ENCODE peak calls at places on chromosomes 3 and 15, in ten cellular contexts. V is heart right ventricle; U is DND-41; B is AG10803; C is A673; S is CD8-positive, alpha-beta T cell; J is fibroblast of lung; F is BE2C; D is cardiac muscle cell; A is activated B cell treated with CpG ODN at 0.5 μM for 24 hours. W is an unnamed sample.

GRCh38 chr15:58425185-58425584 is 6.6 kb upstream of the LIPC start:
- DNase-seq in C (no peak), U (no peak), D (no peak), J (no peak), F (no peak), A (no peak), B (no peak), V (no peak), S (no peak), W (no peak)

GRCh38 chr3:117439812-117440211 is 730.2 kb downstream of the TUSC7 start:
- DNase-seq in U (no peak), B (peak; percentile 16), C (peak; percentile 58), S (no peak), D (peak; percentile 48), F (peak; percentile 52), J (peak; percentile 53), A (no peak), V (no peak), W (no peak)

GRCh38 chr3:43345877-43346276 is 59.5 kb downstream of the SNRK start:
- DNase-seq in V (no peak), U (peak; percentile 20), A (no peak), F (no peak), S (no peak), J (no peak), D (peak; percentile 14), B (peak; percentile 47), C (no peak), W (no peak)

GRCh38 chr15:85047271-85047948 is 65.8 kb downstream of the PDE8A start:
- DNase-seq in U (no peak), J (peak; percentile 97), B (peak; percentile 83), F (no peak), V (peak; percentile 85), D (peak; percentile 96), S (no peak), C (peak; percentile 81), A (no peak), W (no peak)

GRCh38 chr3:108590443-108590842 is 921 bp downstream of the DZIP3 start:
- DNase-seq in S (no peak), D (no peak), B (no peak), J (no peak), F (no peak), U (peak; percentile 18), A (no peak), C (peak; percentile 47), V (no peak), W (no peak)

GRCh38 chr15:94247789-94248638 is 16.7 kb downstream of the MCTP2 start:
- DNase-seq in U (no peak), C (no peak), A (no peak), F (no peak), S (no peak), D (no peak), J (no peak), B (no peak), V (no peak), W (no peak)

GRCh38 chr3:150309557-150309956 is 98.5 kb upstream of the TSC22D2 start:
- DNase-seq in C (peak; percentile 6), A (no peak), F (no peak), S (no peak), D (peak; percentile 57), V (no peak), B (peak; percentile 89), U (no peak), J (peak; percentile 58), W (no peak)

GRCh38 chr15:37034835-37035234 is 65.5 kb downstream of the MEIS2 start:
- DNase-seq in U (no peak), V (no peak), J (no peak), A (no peak), S (no peak), C (no peak), D (no peak), B (no peak), F (no peak), W (no peak)

GRCh38 chr3:133749427-133750200 is 3.4 kb downstream of the TF start:
- DNase-seq in D (no peak), A (no peak), B (no peak), C (no peak), S (no peak), F (no peak), J (no peak), V (no peak), U (no peak), W (no peak)

GRCh38 chr3:11154953-11155325 is 646 bp downstream of the HRH1 start:
- DNase-seq in D (peak; percentile 27), U (no peak), C (peak; percentile 38), A (no peak), S (no peak), J (no peak), F (no peak), B (no peak), V (no peak), W (no peak)

GRCh38 chr3:11154036-11154952 is at the start of gene HRH1:
- DNase-seq in J (no peak), U (no peak), D (peak; percentile 22), S (no peak), F (no peak), B (no peak), C (peak; percentile 30), V (peak; percentile 24), A (no peak), W (no peak)

GRCh38 chr3:11157406-11157805 is 3.1 kb downstream of the HRH1 start:
- DNase-seq in J (no peak), A (no peak), V (no peak), F (no peak), D (no peak), U (no peak), S (no peak), B (no peak), C (no peak), W (no peak)

GRCh38 chr3:11156026-11156410 is 1.7 kb downstream of the HRH1 start:
- DNase-seq in S (no peak), F (no peak), J (no peak), B (no peak), V (no peak), A (no peak), C (no peak), U (no peak), D (no peak), W (no peak)

GRCh38 chr3:11155341-11156025 is 1.2 kb downstream of the HRH1 start:
- DNase-seq in V (peak; percentile 55), F (peak; percentile 69), D (peak; percentile 84), U (no peak), S (no peak), J (peak; percentile 84), B (peak; percentile 84), C (peak; percentile 86), A (no peak), W (no peak)
- TF ChIP-seq CTCF in V (peak; percentile 34), F (peak; percentile 63), D (peak; percentile 90), U (peak; percentile 19), S (no peak), J (peak; percentile 81), B (peak; percentile 97), C (peak; percentile 79), A (no peak), W (peak; percentile 49)

GRCh38 chr3:84082726-84083125 is 876.1 kb upstream of the CADM2 start:
- DNase-seq in F (no peak), D (no peak), J (no peak), S (no peak), B (no peak), A (no peak), C (no peak), U (no peak), V (no peak), W (no peak)

GRCh38 chr3:84074767-84075166 is 884.0 kb upstream of the CADM2 start:
- DNase-seq in B (no peak), U (no peak), S (no peak), J (no peak), V (no peak), A (no peak), C (no peak), F (no peak), D (no peak), W (no peak)

GRCh38 chr3:84077479-84077878 is 881.3 kb upstream of the CADM2 start:
- DNase-seq in V (no peak), C (no peak), J (no peak), D (no peak), F (peak; percentile 12), S (no peak), U (no peak), B (no peak), A (no peak), W (no peak)
- TF ChIP-seq CTCF in V (no peak), C (peak; percentile 32), J (no peak), D (no peak), F (peak; percentile 75), S (no peak), U (peak; percentile 36), B (no peak), A (no peak), W (no peak)

DNA sequence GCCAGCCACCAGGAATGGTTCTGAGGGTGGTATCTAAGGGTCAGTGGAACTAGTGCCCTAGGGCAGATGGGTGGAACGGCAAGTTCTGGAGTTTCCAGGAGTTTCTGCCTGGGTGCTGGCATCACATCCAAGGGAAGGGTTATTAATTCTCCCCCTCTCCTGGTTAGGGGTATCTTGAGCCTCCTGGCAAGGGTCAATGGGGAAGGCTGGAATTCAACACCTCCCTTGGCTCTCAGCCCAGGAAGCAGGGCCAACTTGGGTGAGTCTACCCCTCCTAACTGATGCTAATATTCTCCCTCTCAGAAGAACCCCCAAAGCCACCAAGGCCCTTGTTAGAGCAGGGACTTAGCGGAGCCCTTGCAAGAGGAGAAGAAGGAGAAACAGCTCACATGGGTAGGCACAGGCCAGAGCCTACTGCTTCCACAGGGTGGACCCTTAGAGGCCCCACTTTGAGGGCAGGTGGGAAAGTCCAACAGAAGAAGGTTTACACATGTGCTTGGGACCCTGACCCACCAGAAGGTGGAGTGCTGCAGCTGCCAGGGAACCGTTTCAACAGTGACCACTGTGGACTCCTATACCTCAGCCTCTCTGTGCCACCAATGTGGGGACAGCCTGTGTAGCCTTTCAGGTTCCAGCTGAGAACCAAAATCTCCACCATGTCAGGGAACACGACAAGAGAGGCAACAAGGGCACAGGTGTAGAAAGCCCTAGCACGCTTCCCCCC is 3.3 kb downstream of the TMEM115 start:
- DNase-seq in J (no peak), S (no peak), F (peak; percentile 36), V (no peak), C (no peak), D (no peak), B (no peak), A (no peak), U (no peak), W (no peak)
- TF ChIP-seq CTCF in J (no peak), S (no peak), F (peak; percentile 44), V (no peak), C (no peak), D (no peak), B (no peak), A (no peak), U (no peak), W (no peak)

GRCh38 chr3:65411367-65411766 is 627.4 kb downstream of the MAGI1 start:
- DNase-seq in F (no peak), S (no peak), J (no peak), D (peak; percentile 12), V (no peak), B (no peak), A (no peak), C (no peak), U (no peak), W (no peak)

GRCh38 chr3:65408531-65409181 is 630.1 kb downstream of the MAGI1 start:
- DNase-seq in D (no peak), C (no peak), J (no peak), B (no peak), U (no peak), A (no peak), F (no peak), V (no peak), S (no peak), W (no peak)

DNA sequence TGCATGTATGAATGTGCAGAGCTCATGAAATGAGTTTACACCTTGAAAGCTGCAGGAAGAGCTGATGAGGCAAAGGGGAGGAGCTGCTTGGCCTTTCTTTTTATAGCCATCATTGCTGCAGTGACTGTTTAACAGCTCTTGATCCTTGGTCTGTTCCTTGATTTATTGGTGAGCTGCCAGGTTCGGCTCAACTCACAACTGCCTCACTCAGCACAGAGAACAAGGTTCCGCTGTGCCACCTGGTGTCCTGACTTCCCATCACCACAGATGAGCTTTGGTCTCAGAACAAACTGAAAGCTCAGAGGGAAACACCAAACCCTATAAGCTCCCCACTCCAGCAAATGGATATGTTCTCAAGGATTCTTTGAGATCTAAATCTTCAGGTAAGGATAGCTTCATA is 626.1 kb downstream of the MAGI1 start:
- DNase-seq in V (peak; percentile 87), D (no peak), A (no peak), S (no peak), B (no peak), C (no peak), U (no peak), J (no peak), F (peak; percentile 62), W (no peak)
- TF ChIP-seq CTCF in V (no peak), D (no peak), A (no peak), S (no peak), B (no peak), C (no peak), U (no peak), J (no peak), F (peak; percentile 59), W (no peak)

W was measured in CD14-positive monocyte.